ENCODE peak calls at places on chromosomes 3 and 15, in eight cellular contexts. One of them, this sample, is unnamed. For H3K9me3 and H3K36me3, the result is how much of the 10 kb centered on the place peaks cover.

GRCh38 chr3:11692251-11692813 is 48.6 kb upstream of the VGLL4 start:
- DNase-seq in transverse colon: no peak
- DNase-seq in heart right ventricle: no peak
- DNase-seq in fibroblast of lung: no peak
- DNase-seq in CD4-positive, alpha-beta memory T cell: no peak
- DNase-seq in lower lobe of right lung: no peak
- DNase-seq in tibial artery: no peak
- DNase-seq in lung: peak
- DNase-seq in this sample: no peak

GRCh38 chr3:182435860-182436259 is 357.4 kb upstream of the ATP11B start:
- DNase-seq in lung: no peak
- DNase-seq in transverse colon: no peak
- DNase-seq in fibroblast of lung: no peak
- DNase-seq in tibial artery: no peak
- DNase-seq in lower lobe of right lung: no peak
- DNase-seq in CD4-positive, alpha-beta memory T cell: no peak
- DNase-seq in heart right ventricle: no peak
- DNase-seq in this sample: no peak

GRCh38 chr3:194840661-194841514 is 155.2 kb downstream of the FAM43A start:
- DNase-seq in fibroblast of lung: peak
- DNase-seq in heart right ventricle: peak
- DNase-seq in transverse colon: no peak
- DNase-seq in tibial artery: peak
- DNase-seq in lung: no peak
- DNase-seq in lower lobe of right lung: no peak
- DNase-seq in CD4-positive, alpha-beta memory T cell: no peak
- DNase-seq in this sample: no peak

GRCh38 chr3:145815707-145816413 is 345.1 kb downstream of the PLOD2 start:
- DNase-seq in transverse colon: no peak
- DNase-seq in tibial artery: no peak
- DNase-seq in heart right ventricle: no peak
- DNase-seq in fibroblast of lung: no peak
- DNase-seq in CD4-positive, alpha-beta memory T cell: no peak
- DNase-seq in lower lobe of right lung: no peak
- DNase-seq in lung: no peak
- DNase-seq in this sample: no peak

GRCh38 chr3:70849911-70850699 is 537.7 kb upstream of the MDFIC2 start:
- DNase-seq in lower lobe of right lung: no peak
- DNase-seq in tibial artery: no peak
- DNase-seq in transverse colon: no peak
- DNase-seq in CD4-positive, alpha-beta memory T cell: no peak
- DNase-seq in lung: no peak
- DNase-seq in heart right ventricle: peak
- DNase-seq in fibroblast of lung: peak
- DNase-seq in this sample: no peak

GRCh38 chr15:99434506-99435137 is 131.2 kb upstream of the MEF2A start:
- DNase-seq in tibial artery: peak
- DNase-seq in lung: no peak
- DNase-seq in CD4-positive, alpha-beta memory T cell: no peak
- DNase-seq in lower lobe of right lung: no peak
- DNase-seq in heart right ventricle: peak
- DNase-seq in fibroblast of lung: no peak
- DNase-seq in transverse colon: no peak
- DNase-seq in this sample: no peak

GRCh38 chr15:85485956-85486567 is 105.7 kb downstream of the AKAP13 start:
- DNase-seq in transverse colon: peak
- DNase-seq in tibial artery: peak
- DNase-seq in heart right ventricle: peak
- DNase-seq in lung: peak
- DNase-seq in fibroblast of lung: peak
- DNase-seq in CD4-positive, alpha-beta memory T cell: peak
- DNase-seq in lower lobe of right lung: no peak
- DNase-seq in this sample: no peak

GRCh38 chr3:190227064-190227463 is 95.2 kb downstream of the CLDN1 start:
- DNase-seq in fibroblast of lung: no peak
- DNase-seq in heart right ventricle: no peak
- DNase-seq in transverse colon: no peak
- DNase-seq in lung: no peak
- DNase-seq in lower lobe of right lung: no peak
- DNase-seq in tibial artery: no peak
- DNase-seq in CD4-positive, alpha-beta memory T cell: no peak
- DNase-seq in this sample: no peak

GRCh38 chr3:48130321-48130881 is 57.8 kb downstream of the CDC25A start:
- DNase-seq in lung: peak
- DNase-seq in tibial artery: peak
- DNase-seq in lower lobe of right lung: peak
- DNase-seq in transverse colon: peak
- DNase-seq in heart right ventricle: peak
- DNase-seq in fibroblast of lung: peak
- DNase-seq in CD4-positive, alpha-beta memory T cell: no peak
- DNase-seq in this sample: no peak

GRCh38 chr3:16289144-16289889 is 24.3 kb downstream of the OXNAD1 start:
- DNase-seq in lung: no peak
- DNase-seq in heart right ventricle: no peak
- DNase-seq in tibial artery: no peak
- DNase-seq in lower lobe of right lung: no peak
- DNase-seq in CD4-positive, alpha-beta memory T cell: no peak
- DNase-seq in fibroblast of lung: peak
- DNase-seq in transverse colon: no peak
- DNase-seq in this sample: no peak

GRCh38 chr3:188962253-188963247 is 209.2 kb upstream of the TPRG1 start:
- DNase-seq in lower lobe of right lung: no peak
- DNase-seq in lung: no peak
- DNase-seq in transverse colon: no peak
- DNase-seq in tibial artery: no peak
- DNase-seq in fibroblast of lung: no peak
- DNase-seq in CD4-positive, alpha-beta memory T cell: no peak
- DNase-seq in heart right ventricle: no peak
- DNase-seq in this sample: no peak

GRCh38 chr15:63503739-63504246 is 600 bp upstream of the USP3 start:
- DNase-seq in tibial artery: peak
- DNase-seq in lung: peak
- DNase-seq in CD4-positive, alpha-beta memory T cell: peak
- DNase-seq in fibroblast of lung: peak
- DNase-seq in transverse colon: peak
- DNase-seq in lower lobe of right lung: peak
- DNase-seq in heart right ventricle: peak
- DNase-seq in this sample: peak

GRCh38 chr15:39310633-39311032 is 270.2 kb upstream of the THBS1 start:
- DNase-seq in heart right ventricle: no peak
- DNase-seq in transverse colon: no peak
- DNase-seq in CD4-positive, alpha-beta memory T cell: no peak
- DNase-seq in lung: no peak
- DNase-seq in lower lobe of right lung: no peak
- DNase-seq in fibroblast of lung: no peak
- DNase-seq in tibial artery: no peak
- DNase-seq in this sample: no peak

GRCh38 chr3:10371167-10371566 is 50.3 kb upstream of the SEC13 start:
- DNase-seq in transverse colon: no peak
- DNase-seq in heart right ventricle: no peak
- DNase-seq in lung: no peak
- DNase-seq in lower lobe of right lung: no peak
- DNase-seq in fibroblast of lung: peak
- DNase-seq in tibial artery: no peak
- DNase-seq in CD4-positive, alpha-beta memory T cell: no peak
- DNase-seq in this sample: no peak

GRCh38 chr15:56361978-56362377 is 3.2 kb upstream of the TEX9 start:
- DNase-seq in heart right ventricle: no peak
- DNase-seq in lower lobe of right lung: no peak
- DNase-seq in fibroblast of lung: no peak
- DNase-seq in CD4-positive, alpha-beta memory T cell: no peak
- DNase-seq in tibial artery: no peak
- DNase-seq in transverse colon: no peak
- DNase-seq in lung: no peak
- DNase-seq in this sample: no peak

GRCh38 chr15:89680282-89680873 is 1.2 kb upstream of the PLIN1 start:
- DNase-seq in heart right ventricle: peak
- DNase-seq in lower lobe of right lung: no peak
- DNase-seq in lung: peak
- DNase-seq in fibroblast of lung: peak
- DNase-seq in transverse colon: peak
- DNase-seq in tibial artery: peak
- DNase-seq in CD4-positive, alpha-beta memory T cell: no peak
- DNase-seq in this sample: no peak

GRCh38 chr15:72319985-72320671 is at the start of gene CELF6:
- DNase-seq in fibroblast of lung: peak
- DNase-seq in CD4-positive, alpha-beta memory T cell: peak
- DNase-seq in transverse colon: peak
- DNase-seq in heart right ventricle: peak
- DNase-seq in tibial artery: peak
- DNase-seq in lower lobe of right lung: peak
- DNase-seq in lung: peak
- DNase-seq in this sample: peak

GRCh38 chr15:52037889-52038505 is 19.0 kb downstream of the MAPK6 start:
- DNase-seq in CD4-positive, alpha-beta memory T cell: no peak
- DNase-seq in tibial artery: no peak
- DNase-seq in fibroblast of lung: no peak
- DNase-seq in heart right ventricle: no peak
- DNase-seq in lung: no peak
- DNase-seq in transverse colon: no peak
- DNase-seq in lower lobe of right lung: no peak
- DNase-seq in this sample: no peak

GRCh38 chr15:101568304-101568703 is 78.8 kb upstream of the PCSK6 start:
- DNase-seq in heart right ventricle: no peak
- DNase-seq in CD4-positive, alpha-beta memory T cell: no peak
- DNase-seq in fibroblast of lung: peak
- DNase-seq in lower lobe of right lung: no peak
- DNase-seq in transverse colon: no peak
- DNase-seq in lung: no peak
- DNase-seq in tibial artery: no peak
- DNase-seq in this sample: no peak

GRCh38 chr3:94099311-94099710 is 36.5 kb downstream of the NSUN3 start:
- DNase-seq in tibial artery: no peak
- DNase-seq in heart right ventricle: no peak
- DNase-seq in CD4-positive, alpha-beta memory T cell: no peak
- DNase-seq in lower lobe of right lung: no peak
- DNase-seq in lung: no peak
- DNase-seq in fibroblast of lung: no peak
- DNase-seq in transverse colon: no peak
- DNase-seq in this sample: no peak

GRCh38 chr3:79018671-79019136 is 749.1 kb downstream of the ROBO1 start:
- DNase-seq in lower lobe of right lung: peak
- DNase-seq in lung: peak
- DNase-seq in transverse colon: peak
- DNase-seq in CD4-positive, alpha-beta memory T cell: no peak
- DNase-seq in heart right ventricle: peak
- DNase-seq in tibial artery: peak
- DNase-seq in fibroblast of lung: peak
- DNase-seq in this sample: no peak

GRCh38 chr3:65439641-65440040 is 599.1 kb downstream of the MAGI1 start:
- DNase-seq in tibial artery: no peak
- DNase-seq in lower lobe of right lung: peak
- DNase-seq in fibroblast of lung: peak
- DNase-seq in heart right ventricle: peak
- DNase-seq in transverse colon: peak
- DNase-seq in lung: no peak
- DNase-seq in CD4-positive, alpha-beta memory T cell: no peak
- DNase-seq in this sample: no peak

GRCh38 chr3:2180661-2181060 is 82.0 kb downstream of the CNTN4 start:
- DNase-seq in lung: no peak
- DNase-seq in heart right ventricle: no peak
- DNase-seq in transverse colon: no peak
- DNase-seq in lower lobe of right lung: no peak
- DNase-seq in fibroblast of lung: no peak
- DNase-seq in tibial artery: no peak
- DNase-seq in CD4-positive, alpha-beta memory T cell: no peak
- DNase-seq in this sample: no peak
- H3K9me3 ChIP-seq in lung: under half
- H3K9me3 ChIP-seq in heart right ventricle: under half
- H3K9me3 ChIP-seq in transverse colon: under half
- H3K9me3 ChIP-seq in lower lobe of right lung: under half
- H3K9me3 ChIP-seq in fibroblast of lung: under half
- H3K9me3 ChIP-seq in tibial artery: under half
- H3K9me3 ChIP-seq in CD4-positive, alpha-beta memory T cell: under half
- H3K9me3 ChIP-seq in this sample: under half

GRCh38 chr3:158819282-158819681 is 17.4 kb downstream of the MFSD1 start:
- DNase-seq in transverse colon: no peak
- DNase-seq in CD4-positive, alpha-beta memory T cell: no peak
- DNase-seq in heart right ventricle: no peak
- DNase-seq in fibroblast of lung: no peak
- DNase-seq in lower lobe of right lung: no peak
- DNase-seq in tibial artery: no peak
- DNase-seq in lung: no peak
- DNase-seq in this sample: no peak
- H3K36me3 ChIP-seq in transverse colon: under half
- H3K36me3 ChIP-seq in CD4-positive, alpha-beta memory T cell: under half
- H3K36me3 ChIP-seq in heart right ventricle: under half
- H3K36me3 ChIP-seq in fibroblast of lung: under half
- H3K36me3 ChIP-seq in lower lobe of right lung: half or more
- H3K36me3 ChIP-seq in tibial artery: half or more
- H3K36me3 ChIP-seq in lung: under half
- H3K36me3 ChIP-seq in this sample: under half

DNA sequence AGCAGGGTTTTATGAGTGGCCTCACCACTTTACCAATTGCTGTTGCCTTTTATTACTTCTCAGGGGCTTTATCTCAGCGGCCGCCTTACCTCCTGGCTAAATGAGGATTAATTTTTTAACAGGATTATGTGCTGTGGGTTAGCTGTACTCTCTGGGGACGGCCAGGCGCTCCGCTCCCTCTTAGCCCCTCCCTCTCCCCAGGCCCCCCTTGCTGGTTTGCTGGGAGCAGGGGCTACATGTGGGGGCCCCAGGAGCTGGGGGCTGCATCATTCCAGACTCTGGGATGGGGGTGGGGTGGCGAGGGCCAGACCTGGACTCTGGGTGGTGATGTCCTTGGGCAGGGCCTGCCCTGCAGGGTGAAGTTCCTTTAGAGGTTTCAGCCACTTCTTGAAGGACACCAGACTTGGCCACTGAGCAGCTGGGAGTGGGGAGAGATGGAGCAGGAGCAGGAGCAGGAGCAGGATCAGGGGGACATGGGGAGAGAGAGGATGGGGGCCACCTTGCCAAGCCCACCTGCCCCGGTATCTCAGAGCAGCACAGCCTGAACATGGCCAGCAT is 196.1 kb downstream of the GOLGA6L6 start:
- DNase-seq in heart right ventricle: no peak
- DNase-seq in lower lobe of right lung: peak
- DNase-seq in lung: peak
- DNase-seq in tibial artery: no peak
- DNase-seq in transverse colon: no peak
- DNase-seq in fibroblast of lung: no peak
- DNase-seq in CD4-positive, alpha-beta memory T cell: no peak
- DNase-seq in this sample: peak
- H3K9me3 ChIP-seq in heart right ventricle: under half
- H3K9me3 ChIP-seq in lower lobe of right lung: under half
- H3K9me3 ChIP-seq in lung: under half
- H3K9me3 ChIP-seq in tibial artery: under half
- H3K9me3 ChIP-seq in transverse colon: under half
- H3K9me3 ChIP-seq in fibroblast of lung: under half
- H3K9me3 ChIP-seq in CD4-positive, alpha-beta memory T cell: under half
- H3K9me3 ChIP-seq in this sample: under half

DNA sequence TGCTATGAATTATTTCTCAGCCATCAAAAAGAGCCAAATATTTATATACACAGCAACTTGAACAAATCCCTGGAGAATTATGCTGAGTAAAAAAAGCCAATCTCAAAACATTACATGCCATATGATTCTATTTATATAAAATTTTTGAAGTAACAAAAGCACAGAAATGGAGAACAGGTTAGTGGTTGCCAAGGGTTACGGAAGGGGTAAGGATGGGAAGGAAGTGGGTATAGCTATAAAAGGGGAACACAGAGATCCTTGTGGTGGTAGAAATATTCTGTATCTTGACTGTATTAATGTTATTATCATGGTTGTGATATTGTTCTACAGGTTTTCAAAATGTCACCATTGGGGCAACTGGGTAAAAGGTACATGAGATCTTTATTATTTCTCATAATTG is 62.3 kb upstream of the ASB14 start:
- DNase-seq in tibial artery: no peak
- DNase-seq in heart right ventricle: no peak
- DNase-seq in CD4-positive, alpha-beta memory T cell: no peak
- DNase-seq in transverse colon: no peak
- DNase-seq in lung: no peak
- DNase-seq in lower lobe of right lung: no peak
- DNase-seq in fibroblast of lung: no peak
- DNase-seq in this sample: no peak
- H3K36me3 ChIP-seq in tibial artery: under half
- H3K36me3 ChIP-seq in heart right ventricle: under half
- H3K36me3 ChIP-seq in CD4-positive, alpha-beta memory T cell: under half
- H3K36me3 ChIP-seq in transverse colon: under half
- H3K36me3 ChIP-seq in lung: under half
- H3K36me3 ChIP-seq in lower lobe of right lung: under half
- H3K36me3 ChIP-seq in fibroblast of lung: under half
- H3K36me3 ChIP-seq in this sample: under half